ENCODE peak calls at places on chromosome 22, in four cellular contexts. I is HFF-Myc, M is HCT116, F is fibroblast of lung. V is an unnamed sample.

GRCh38 chr22:49439373-49439772 is 388.3 kb downstream of the BRD1 start:
- DNase-seq in I (no peak), M (no peak), F (no peak), V (no peak)

GRCh38 chr22:38900677-38901076 is 28.7 kb upstream of the CBX6 start:
- DNase-seq in I (no peak), M (no peak), F (no peak), V (no peak)

GRCh38 chr22:50656122-50657070 is 16.2 kb upstream of the SHANK3 start:
- DNase-seq in I (no peak), M (no peak), F (peak; percentile 71), V (peak; percentile 44)

GRCh38 chr22:50278461-50278860 is 8.3 kb upstream of the MAPK11 start:
- DNase-seq in I (no peak), M (no peak), F (no peak), V (no peak)

GRCh38 chr22:26143801-26144325 is 25.4 kb upstream of the SEZ6L start:
- DNase-seq in I (no peak), M (no peak), F (no peak), V (no peak)

GRCh38 chr22:48237466-48237865 is 1475.0 kb downstream of the TBC1D22A start:
- DNase-seq in I (no peak), M (no peak), F (no peak), V (no peak)

GRCh38 chr22:19253143-19253542 is 38.4 kb downstream of the CLTCL1 start:
- DNase-seq in I (no peak), M (no peak), F (no peak), V (no peak)

GRCh38 chr22:49705631-49706352 is 121.9 kb downstream of the BRD1 start:
- DNase-seq in I (no peak), M (no peak), F (no peak), V (no peak)

GRCh38 chr22:20610243-20610686 is 102.9 kb downstream of the MED15 start:
- DNase-seq in I (no peak), M (no peak), F (no peak), V (peak; percentile 79)

GRCh38 chr22:45082795-45083194 is 73.0 kb upstream of the PHF21B start:
- DNase-seq in I (no peak), M (no peak), F (no peak), V (no peak)
- TF ChIP-seq CTCF in I (peak; percentile 57), M (peak; percentile 50), F (no peak), V (peak; percentile 61)

GRCh38 chr22:24437820-24438328 is 10.5 kb downstream of the ADORA2A start:
- DNase-seq in I (no peak), M (no peak), F (no peak), V (peak; percentile 26)
- TF ChIP-seq CTCF in I (peak; percentile 30), M (peak; percentile 41), F (no peak), V (peak; percentile 58)

GRCh38 chr22:32103648-32104326 is 55.3 kb downstream of the C22orf42 start:
- DNase-seq in I (peak; percentile 0), M (peak; percentile 15), F (peak; percentile 22), V (no peak)
- TF ChIP-seq CTCF in I (no peak), M (peak; percentile 54), F (peak; percentile 22), V (peak; percentile 76)

GRCh38 chr22:34015642-34016041 is 95.4 kb upstream of the LARGE1 start:
- DNase-seq in I (no peak), M (no peak), F (no peak), V (no peak)
- TF ChIP-seq CTCF in I (no peak), M (no peak), F (no peak), V (no peak)

DNA sequence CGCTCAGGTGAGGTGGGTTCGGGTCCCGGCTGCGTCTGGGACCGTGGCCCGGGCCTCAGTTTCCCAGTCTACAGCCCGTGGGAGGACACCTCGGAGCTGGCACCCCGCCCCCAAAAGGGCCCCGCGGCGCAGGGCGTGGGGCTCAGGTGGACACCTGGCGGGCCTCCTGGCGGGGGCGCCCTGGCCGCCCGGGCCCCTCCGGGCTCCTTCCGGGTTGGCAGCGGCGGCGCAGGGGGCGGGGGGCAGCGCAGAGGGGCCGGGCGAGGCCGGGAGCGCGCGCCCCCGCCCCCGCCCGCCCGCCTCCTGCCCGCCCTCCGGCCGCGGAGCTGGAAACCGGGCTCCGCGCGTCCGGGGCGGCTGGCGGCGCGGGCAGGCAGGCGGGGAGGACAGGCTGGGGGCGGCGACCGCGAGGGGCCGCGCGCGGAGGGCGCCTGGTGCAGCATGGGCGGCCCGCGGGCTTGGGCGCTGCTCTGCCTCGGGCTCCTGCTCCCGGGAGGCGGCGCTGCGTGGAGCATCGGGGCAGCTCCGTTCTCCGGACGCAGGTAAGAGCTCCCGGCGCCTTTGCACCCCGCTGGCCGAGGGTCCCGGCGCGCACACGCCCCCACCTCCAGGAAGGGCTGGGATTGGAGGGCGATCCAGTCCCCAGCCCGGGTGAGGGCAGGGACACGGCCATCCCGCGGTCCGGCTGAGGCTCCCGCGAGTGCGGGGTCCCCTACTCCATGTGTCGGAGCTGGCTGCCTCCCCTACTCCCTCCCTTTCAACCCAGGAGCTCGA is at the start of gene EMID1:
- DNase-seq in I (no peak), M (no peak), F (no peak), V (no peak)
- TF ChIP-seq CTCF in I (no peak), M (no peak), F (peak; percentile 22), V (peak; percentile 55)

GRCh38 chr22:29799217-29799680 is 32.1 kb downstream of the UQCR10 start:
- DNase-seq in I (peak; percentile 70), M (peak; percentile 58), F (peak; percentile 95), V (no peak)
- TF ChIP-seq CTCF in I (no peak), M (no peak), F (no peak), V (no peak)

V was measured in chondrocyte.